ENCODE peak calls at places on chromosomes 2 and 18, in seven cellular contexts. U, H, N, G, Y, T and R are unnamed samples.

GRCh38 chr2:212940816-212941215 is 210.6 kb downstream of the IKZF2 start:
- DNase-seq in T (no peak), N (peak; percentile 96), U (no peak), Y (peak; percentile 72), G (no peak), H (peak; percentile 30), R (peak; percentile 88)

GRCh38 chr2:129117427-129117826 is 798.8 kb upstream of the HS6ST1 start:
- DNase-seq in H (no peak), T (no peak), N (no peak), U (no peak), Y (no peak), G (no peak), R (no peak)

GRCh38 chr2:72813841-72814240 is 12.0 kb downstream of the EXOC6B start:
- DNase-seq in Y (no peak), N (no peak), U (no peak), T (no peak), G (no peak), H (no peak), R (peak; percentile 43)

GRCh38 chr2:71749671-71750101 is 296.3 kb downstream of the DYSF start:
- DNase-seq in U (no peak), Y (no peak), H (no peak), N (peak; percentile 67), T (no peak), G (no peak), R (peak; percentile 69)

GRCh38 chr18:9392726-9393125 is 58.2 kb downstream of the TWSG1 start:
- DNase-seq in G (no peak), H (no peak), T (no peak), N (no peak), Y (no peak), U (no peak), R (no peak)

GRCh38 chr18:23352042-23352441 is 101.0 kb upstream of the RIOK3 start:
- DNase-seq in U (no peak), G (no peak), T (no peak), N (no peak), H (no peak), Y (no peak), R (no peak)

GRCh38 chr2:239201531-239201876 is 199.3 kb downstream of the HDAC4 start:
- DNase-seq in Y (no peak), U (no peak), H (no peak), N (no peak), T (no peak), G (no peak), R (no peak)

GRCh38 chr2:159856760-159857159 is 58.8 kb upstream of the CD302 start:
- DNase-seq in U (no peak), G (no peak), T (no peak), N (no peak), Y (no peak), H (no peak), R (no peak)

GRCh38 chr18:48408727-48409590 is at the start of gene ZBTB7C:
- DNase-seq in H (peak; percentile 49), G (no peak), N (no peak), T (peak; percentile 30), U (no peak), Y (no peak), R (no peak)

GRCh38 chr18:29078272-29078671 is 901.3 kb upstream of the CDH2 start:
- DNase-seq in U (no peak), N (no peak), T (no peak), H (no peak), Y (no peak), G (no peak), R (no peak)

GRCh38 chr18:38981382-38981781 is 1415.8 kb upstream of the CELF4 start:
- DNase-seq in N (peak; percentile 5), G (no peak), T (no peak), Y (no peak), H (no peak), U (no peak), R (no peak)

GRCh38 chr2:3285901-3286645 is 91.5 kb downstream of the EIPR1 start:
- DNase-seq in H (no peak), T (no peak), N (no peak), Y (no peak), G (no peak), U (no peak), R (peak; percentile 8)

GRCh38 chr18:31950620-31951019 is 7.7 kb upstream of the TRAPPC8 start:
- DNase-seq in G (no peak), N (no peak), T (no peak), Y (no peak), H (no peak), U (no peak), R (no peak)

GRCh38 chr18:23563377-23564043 is 22.8 kb downstream of the NPC1 start:
- DNase-seq in T (no peak), N (peak; percentile 9), U (no peak), H (no peak), G (no peak), Y (no peak), R (peak; percentile 56)

GRCh38 chr2:181483876-181484275 is 26.7 kb downstream of the ITGA4 start:
- DNase-seq in U (no peak), N (no peak), G (no peak), H (no peak), Y (no peak), T (no peak), R (no peak)

GRCh38 chr2:198545411-198545810 is 741.0 kb downstream of the PLCL1 start:
- DNase-seq in G (no peak), N (no peak), Y (no peak), H (no peak), T (no peak), U (no peak), R (peak; percentile 95)

GRCh38 chr2:218291934-218292699 is at the start of gene TMBIM1:
- DNase-seq in Y (no peak), G (peak; percentile 87), U (peak; percentile 79), T (peak; percentile 74), H (peak; percentile 91), N (peak; percentile 77), R (no peak)

GRCh38 chr2:102615620-102616436 is 3.5 kb upstream of the SLC9A2 start:
- DNase-seq in N (peak; percentile 72), G (no peak), U (no peak), Y (no peak), T (peak; percentile 61), H (peak; percentile 75), R (no peak)

GRCh38 chr2:238863749-238864206 is 15.9 kb downstream of the TWIST2 start:
- DNase-seq in U (no peak), H (no peak), N (no peak), T (no peak), G (peak; percentile 47), Y (no peak), R (no peak)

GRCh38 chr18:46939998-46940571 is 22.7 kb downstream of the KATNAL2 start:
- DNase-seq in N (no peak), H (no peak), T (no peak), Y (no peak), G (no peak), U (no peak), R (no peak)

GRCh38 chr2:225100269-225100668 is 58.0 kb upstream of the DOCK10 start:
- DNase-seq in H (no peak), N (no peak), T (no peak), Y (no peak), G (no peak), U (no peak), R (peak; percentile 15)

GRCh38 chr2:186770332-186770946 is 76.6 kb downstream of the FAM171B start:
- DNase-seq in N (no peak), G (no peak), H (no peak), T (no peak), Y (no peak), U (no peak), R (no peak)

GRCh38 chr2:62578837-62579640 is 73.0 kb upstream of the TMEM17 start:
- DNase-seq in U (no peak), T (no peak), Y (no peak), G (no peak), H (no peak), N (peak; percentile 86), R (peak; percentile 96)

GRCh38 chr18:57146956-57147636 is at the start of gene BOD1L2:
- DNase-seq in U (no peak), T (no peak), N (no peak), G (no peak), Y (no peak), H (no peak), R (no peak)

GRCh38 chr2:236685361-236685760 is 115.7 kb downstream of the ACKR3 start:
- DNase-seq in H (no peak), G (no peak), N (no peak), U (no peak), Y (no peak), T (no peak), R (no peak)

GRCh38 chr2:54526226-54526879 is 70.2 kb downstream of the SPTBN1 start:
- DNase-seq in T (no peak), Y (no peak), H (no peak), U (no peak), G (no peak), N (no peak), R (no peak)

GRCh38 chr2:3451926-3452671 is 67.2 kb downstream of the ADI1 start:
- DNase-seq in N (no peak), Y (no peak), G (peak; percentile 55), T (no peak), U (no peak), H (no peak), R (no peak)

GRCh38 chr18:69257861-69258458 is 142.7 kb upstream of the DOK6 start:
- DNase-seq in T (no peak), H (no peak), Y (no peak), G (no peak), N (peak; percentile 88), U (no peak), R (peak; percentile 4)

GRCh38 chr2:586518-587370 is 90.5 kb downstream of the TMEM18 start:
- DNase-seq in N (no peak), G (no peak), H (no peak), T (no peak), U (no peak), Y (no peak), R (no peak)

GRCh38 chr2:85709385-85709784 is 15.2 kb downstream of the GNLY start:
- DNase-seq in H (no peak), N (peak; percentile 49), U (no peak), T (no peak), G (peak; percentile 59), Y (no peak), R (no peak)

GRCh38 chr18:74082476-74083070 is 65.1 kb downstream of the FBXO15 start:
- DNase-seq in N (peak; percentile 57), U (peak; percentile 61), G (no peak), T (peak; percentile 53), Y (peak; percentile 59), H (peak; percentile 25), R (peak; percentile 22)

GRCh38 chr2:11753886-11754704 is 7.7 kb downstream of the LPIN1 start:
- DNase-seq in H (no peak), U (peak; percentile 67), G (no peak), Y (no peak), T (no peak), N (peak; percentile 88), R (no peak)

GRCh38 chr2:9914384-9915065 is 37.0 kb upstream of the GRHL1 start:
- DNase-seq in Y (no peak), T (peak; percentile 36), H (no peak), G (no peak), U (no peak), N (peak; percentile 92), R (peak; percentile 67)

GRCh38 chr2:131104487-131105155 is 515 bp upstream of the PLEKHB2 start:
- DNase-seq in U (peak; percentile 43), G (peak; percentile 79), T (peak; percentile 52), H (peak; percentile 69), N (peak; percentile 77), Y (no peak), R (peak; percentile 60)

GRCh38 chr2:207248702-207249355 is 83.1 kb upstream of the KLF7 start:
- DNase-seq in N (peak; percentile 69), H (no peak), Y (no peak), U (no peak), T (no peak), G (no peak), R (peak; percentile 51)

GRCh38 chr2:233083782-233084181 is 23.6 kb downstream of the INPP5D start:
- DNase-seq in H (no peak), Y (no peak), U (no peak), N (no peak), T (no peak), G (no peak), R (no peak)

GRCh38 chr2:100730290-100730868 is 89.6 kb upstream of the NPAS2 start:
- DNase-seq in G (peak; percentile 69), Y (peak; percentile 43), U (peak; percentile 35), H (peak; percentile 27), N (peak; percentile 85), T (no peak), R (peak; percentile 67)

GRCh38 chr2:99775585-99775984 is 285.8 kb upstream of the REV1 start:
- DNase-seq in H (no peak), U (no peak), Y (no peak), G (no peak), T (no peak), N (no peak), R (no peak)